ENCODE peak calls at places on chromosome 16, in five cellular contexts. One of them, this sample, is unnamed.

GRCh38 chr16:4038448-4038847 is 77.8 kb downstream of the ADCY9 start:
- DNase-seq in suprapubic skin: no peak
- DNase-seq in IMR-90: no peak
- DNase-seq in uterus: no peak
- DNase-seq in fibroblast of the aortic adventitia: no peak
- DNase-seq in this sample: no peak

GRCh38 chr16:88673685-88674398 is 11.0 kb upstream of the MVD start:
- DNase-seq in IMR-90: no peak
- DNase-seq in uterus: no peak
- DNase-seq in fibroblast of the aortic adventitia: no peak
- DNase-seq in suprapubic skin: no peak
- DNase-seq in this sample: no peak

GRCh38 chr16:77113835-77114234 is 77.2 kb upstream of the MON1B start:
- DNase-seq in IMR-90: no peak
- DNase-seq in uterus: no peak
- DNase-seq in fibroblast of the aortic adventitia: no peak
- DNase-seq in suprapubic skin: no peak
- DNase-seq in this sample: no peak

GRCh38 chr16:67977005-67977404 is 3.3 kb downstream of the DPEP3 start:
- DNase-seq in uterus: no peak
- DNase-seq in fibroblast of the aortic adventitia: no peak
- DNase-seq in IMR-90: no peak
- DNase-seq in suprapubic skin: no peak
- DNase-seq in this sample: peak; percentile 88

GRCh38 chr16:11100239-11100750 is 155.7 kb downstream of the SOCS1 start:
- DNase-seq in suprapubic skin: peak; percentile 64
- DNase-seq in fibroblast of the aortic adventitia: peak; percentile 94
- DNase-seq in uterus: peak; percentile 91
- DNase-seq in IMR-90: peak; percentile 100
- DNase-seq in this sample: no peak

GRCh38 chr16:69328854-69329316 is 1.5 kb downstream of the PDF start:
- DNase-seq in fibroblast of the aortic adventitia: no peak
- DNase-seq in IMR-90: peak; percentile 62
- DNase-seq in suprapubic skin: no peak
- DNase-seq in uterus: no peak
- DNase-seq in this sample: peak; percentile 64

GRCh38 chr16:22641030-22641671 is 130.5 kb downstream of the NPIPB5 start:
- DNase-seq in fibroblast of the aortic adventitia: peak; percentile 61
- DNase-seq in uterus: no peak
- DNase-seq in suprapubic skin: no peak
- DNase-seq in IMR-90: peak; percentile 49
- DNase-seq in this sample: no peak

GRCh38 chr16:11482946-11483748 is 103.6 kb downstream of the LITAF start:
- DNase-seq in suprapubic skin: no peak
- DNase-seq in IMR-90: no peak
- DNase-seq in fibroblast of the aortic adventitia: no peak
- DNase-seq in uterus: no peak
- DNase-seq in this sample: no peak

GRCh38 chr16:85275533-85276249 is 163.4 kb upstream of the CIBAR2 start:
- DNase-seq in suprapubic skin: peak; percentile 83
- DNase-seq in fibroblast of the aortic adventitia: peak; percentile 56
- DNase-seq in uterus: peak; percentile 56
- DNase-seq in IMR-90: peak; percentile 41
- DNase-seq in this sample: no peak
- TF ChIP-seq CTCF in suprapubic skin: peak; percentile 66
- TF ChIP-seq CTCF in fibroblast of the aortic adventitia: peak; percentile 97
- TF ChIP-seq CTCF in uterus: peak; percentile 84
- TF ChIP-seq CTCF in IMR-90: peak; percentile 85
- TF ChIP-seq CTCF in this sample: peak; percentile 94

GRCh38 chr16:82735176-82735575 is 108.4 kb downstream of the CDH13 start:
- DNase-seq in uterus: no peak
- DNase-seq in fibroblast of the aortic adventitia: no peak
- DNase-seq in IMR-90: no peak
- DNase-seq in suprapubic skin: no peak
- DNase-seq in this sample: no peak

GRCh38 chr16:82735696-82736095 is 108.9 kb downstream of the CDH13 start:
- DNase-seq in uterus: no peak
- DNase-seq in suprapubic skin: no peak
- DNase-seq in IMR-90: no peak
- DNase-seq in fibroblast of the aortic adventitia: peak; percentile 87
- DNase-seq in this sample: no peak

GRCh38 chr16:82736161-82736697 is 109.5 kb downstream of the CDH13 start:
- DNase-seq in fibroblast of the aortic adventitia: no peak
- DNase-seq in suprapubic skin: no peak
- DNase-seq in uterus: no peak
- DNase-seq in IMR-90: no peak
- DNase-seq in this sample: no peak

GRCh38 chr16:82741073-82741615 is 114.4 kb downstream of the CDH13 start:
- DNase-seq in uterus: no peak
- DNase-seq in IMR-90: peak; percentile 58
- DNase-seq in suprapubic skin: no peak
- DNase-seq in fibroblast of the aortic adventitia: no peak
- DNase-seq in this sample: no peak

DNA sequence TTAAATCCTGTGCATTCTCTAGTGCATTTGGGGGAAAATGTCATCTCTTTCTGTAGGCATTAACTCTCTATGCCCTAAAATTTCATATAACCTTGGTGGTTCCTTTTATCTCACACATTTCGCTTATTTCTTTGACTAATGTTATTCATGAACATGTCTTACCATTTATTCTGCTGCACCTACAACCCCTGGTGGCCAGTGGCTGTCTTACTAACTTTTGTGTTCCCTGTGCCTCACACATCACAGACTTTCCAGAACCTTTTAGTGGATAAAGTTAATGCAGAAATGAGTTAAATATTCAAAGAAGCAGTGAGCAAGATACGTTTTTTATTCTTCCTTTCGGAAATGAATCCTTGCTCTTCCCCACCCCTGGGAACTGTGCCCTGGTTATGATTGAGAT is 111.9 kb downstream of the CDH13 start:
- DNase-seq in IMR-90: peak; percentile 23
- DNase-seq in suprapubic skin: no peak
- DNase-seq in uterus: no peak
- DNase-seq in fibroblast of the aortic adventitia: peak; percentile 39
- DNase-seq in this sample: no peak
- TF ChIP-seq CTCF in IMR-90: peak; percentile 35
- TF ChIP-seq CTCF in suprapubic skin: no peak
- TF ChIP-seq CTCF in uterus: peak; percentile 10
- TF ChIP-seq CTCF in fibroblast of the aortic adventitia: peak; percentile 51
- TF ChIP-seq CTCF in this sample: peak; percentile 65

GRCh38 chr16:50539822-50540710 is 8.1 kb upstream of the NKD1 start:
- DNase-seq in IMR-90: no peak
- DNase-seq in fibroblast of the aortic adventitia: no peak
- DNase-seq in suprapubic skin: no peak
- DNase-seq in uterus: no peak
- DNase-seq in this sample: no peak
- TF ChIP-seq CTCF in IMR-90: no peak
- TF ChIP-seq CTCF in fibroblast of the aortic adventitia: no peak
- TF ChIP-seq CTCF in suprapubic skin: no peak
- TF ChIP-seq CTCF in uterus: no peak
- TF ChIP-seq CTCF in this sample: no peak

GRCh38 chr16:61150351-61150750 is 885.9 kb downstream of the CDH8 start:
- DNase-seq in uterus: no peak
- DNase-seq in suprapubic skin: no peak
- DNase-seq in IMR-90: no peak
- DNase-seq in fibroblast of the aortic adventitia: no peak
- DNase-seq in this sample: peak; percentile 34
- TF ChIP-seq CTCF in uterus: no peak
- TF ChIP-seq CTCF in suprapubic skin: no peak
- TF ChIP-seq CTCF in IMR-90: no peak
- TF ChIP-seq CTCF in fibroblast of the aortic adventitia: no peak
- TF ChIP-seq CTCF in this sample: no peak